ENCODE peak calls at places on chromosomes 13 and 19, in four cellular contexts. W is IMR-90, U is cardiac muscle cell, J is neuronal stem cell. E is an unnamed sample.

GRCh38 chr13:30196025-30196424 is 111.3 kb downstream of the KATNAL1 start:
- DNase-seq in J (peak), W (peak), U (peak), E (no peak)

GRCh38 chr19:28296506-28296905 is 916.4 kb downstream of the UQCRFS1 start:
- DNase-seq in J (no peak), U (no peak), W (no peak), E (no peak)

GRCh38 chr19:49064768-49065611 is at the start of gene NTF4:
- DNase-seq in W (no peak), U (peak), J (peak), E (no peak)

GRCh38 chr13:112446347-112446861 is 70.2 kb downstream of the SPACA7 start:
- DNase-seq in J (no peak), W (no peak), U (no peak), E (no peak)

GRCh38 chr13:22758245-22758644 is 422.5 kb upstream of the SGCG start:
- DNase-seq in W (no peak), U (no peak), J (no peak), E (no peak)

GRCh38 chr13:87677334-87678234 is 6.4 kb downstream of the SLITRK5 start:
- DNase-seq in U (peak), W (no peak), J (peak), E (no peak)

GRCh38 chr19:4908781-4909171 is 525 bp upstream of the UHRF1 start:
- DNase-seq in W (no peak), U (no peak), J (no peak), E (no peak)

GRCh38 chr19:3358919-3359849 is 7.2 kb upstream of the NFIC start:
- DNase-seq in W (peak), J (no peak), U (peak), E (no peak)

GRCh38 chr19:2282062-2282861 is at the start of gene PEAK3:
- DNase-seq in U (peak), J (no peak), W (peak), E (no peak)

GRCh38 chr19:4676955-4677731 is 7.0 kb upstream of the MYDGF start:
- DNase-seq in W (peak), J (no peak), U (peak), E (peak)